ENCODE peak calls at places on chromosomes 2 and 18, in four cellular contexts. O, R, C and G are unnamed samples. For H3K4me1, the result is how much of the 10 kb centered on the place peaks cover.

GRCh38 chr2:77147154-77147553 is 375.0 kb downstream of the LRRTM4 start:
- DNase-seq in O (no peak), R (no peak), C (peak), G (no peak)

GRCh38 chr2:127277028-127277427 is 16.9 kb downstream of the ERCC3 start:
- DNase-seq in O (no peak), R (no peak), C (no peak), G (no peak)

GRCh38 chr2:178819992-178820391 is 12.8 kb upstream of the TTN start:
- DNase-seq in O (no peak), R (no peak), C (no peak), G (no peak)

GRCh38 chr2:12890481-12890980 is 173.8 kb downstream of the TRIB2 start:
- DNase-seq in O (no peak), R (no peak), C (no peak), G (no peak)

GRCh38 chr2:24878341-24878740 is 41.7 kb downstream of the ADCY3 start:
- DNase-seq in O (no peak), R (no peak), C (no peak), G (no peak)

GRCh38 chr2:14960686-14961324 is 328.3 kb downstream of the LRATD1 start:
- DNase-seq in O (no peak), R (no peak), C (no peak), G (no peak)

GRCh38 chr2:227043981-227044380 is 120.0 kb downstream of the COL4A4 start:
- DNase-seq in O (no peak), R (no peak), C (no peak), G (no peak)

GRCh38 chr2:233831861-233832260 is 22.5 kb downstream of the HJURP start:
- DNase-seq in O (no peak), R (no peak), C (no peak), G (no peak)

GRCh38 chr18:61502472-61502871 is 169.2 kb downstream of the CDH20 start:
- DNase-seq in O (no peak), R (peak), C (peak), G (no peak)

GRCh38 chr2:26429779-26430654 is 28.3 kb downstream of the DRC1 start:
- DNase-seq in O (no peak), R (no peak), C (no peak), G (no peak)

GRCh38 chr2:210009896-210010295 is 7.5 kb downstream of the RPE start:
- DNase-seq in O (no peak), R (no peak), C (no peak), G (no peak)

GRCh38 chr18:10508546-10508945 is 17.3 kb upstream of the NAPG start:
- DNase-seq in O (no peak), R (no peak), C (no peak), G (no peak)

GRCh38 chr2:59034791-59035190 is 793.7 kb upstream of the FANCL start:
- DNase-seq in O (no peak), R (no peak), C (no peak), G (no peak)

GRCh38 chr2:240644859-240645301 is 19.6 kb downstream of the GPR35 start:
- DNase-seq in O (no peak), R (no peak), C (peak), G (no peak)

GRCh38 chr18:11989966-11990380 is 8.7 kb downstream of the IMPA2 start:
- DNase-seq in O (peak), R (peak), C (no peak), G (no peak)

GRCh38 chr2:29206941-29207340 is 91.7 kb downstream of the CLIP4 start:
- DNase-seq in O (no peak), R (no peak), C (no peak), G (no peak)

GRCh38 chr2:158969717-158970521 is 1.5 kb downstream of the TANC1 start:
- DNase-seq in O (peak), R (peak), C (peak), G (peak)

GRCh38 chr2:99470957-99471356 is 18.9 kb downstream of the REV1 start:
- DNase-seq in O (no peak), R (no peak), C (no peak), G (no peak)

GRCh38 chr2:3739313-3739712 is 35.9 kb downstream of the DCDC2C start:
- DNase-seq in O (no peak), R (no peak), C (no peak), G (no peak)

GRCh38 chr2:127701651-127702394 is 526 bp downstream of the SFT2D3 start:
- DNase-seq in O (peak), R (peak), C (peak), G (peak)

GRCh38 chr2:177551989-177552413 is 159.4 kb downstream of the AGPS start:
- DNase-seq in O (peak), R (peak), C (peak), G (peak)

GRCh38 chr2:171531291-171531690 is 9.0 kb downstream of the CYBRD1 start:
- DNase-seq in O (no peak), R (peak), C (no peak), G (no peak)

GRCh38 chr2:18047114-18047695 is 168.7 kb downstream of the KCNS3 start:
- DNase-seq in O (no peak), R (no peak), C (no peak), G (no peak)

GRCh38 chr2:101697794-101698418 is 399 bp downstream of the MAP4K4 start:
- DNase-seq in O (peak), R (peak), C (peak), G (peak)

GRCh38 chr2:179443175-179443574 is 178.5 kb upstream of the SESTD1 start:
- DNase-seq in O (peak), R (no peak), C (no peak), G (peak)

GRCh38 chr18:56984731-56985130 is 162.2 kb upstream of the BOD1L2 start:
- DNase-seq in O (no peak), R (no peak), C (no peak), G (no peak)

GRCh38 chr2:148874868-148875341 is at the start of gene KIF5C:
- DNase-seq in O (peak), R (peak), C (peak), G (peak)

GRCh38 chr18:23939366-23939765 is 75.2 kb upstream of the TTC39C start:
- DNase-seq in O (no peak), R (no peak), C (no peak), G (peak)

GRCh38 chr2:17878222-17879136 is at the start of gene KCNS3:
- DNase-seq in O (peak), R (no peak), C (peak), G (peak)

GRCh38 chr2:120647487-120647886 is 88.2 kb upstream of the GLI2 start:
- DNase-seq in O (no peak), R (no peak), C (no peak), G (no peak)

GRCh38 chr2:53347219-53347618 is 420.4 kb upstream of the CHAC2 start:
- DNase-seq in O (no peak), R (no peak), C (no peak), G (no peak)

GRCh38 chr2:229869226-229869625 is 52.6 kb downstream of the TRIP12 start:
- DNase-seq in O (no peak), R (no peak), C (no peak), G (no peak)

GRCh38 chr18:45621068-45621511 is 5.8 kb downstream of the SLC14A2 start:
- DNase-seq in O (no peak), R (peak), C (peak), G (peak)

GRCh38 chr2:98148968-98149697 is 62.2 kb downstream of the VWA3B start:
- DNase-seq in O (no peak), R (peak), C (no peak), G (no peak)
- H3K4me1 ChIP-seq in O (under half), R (under half), C (under half), G (under half)

DNA sequence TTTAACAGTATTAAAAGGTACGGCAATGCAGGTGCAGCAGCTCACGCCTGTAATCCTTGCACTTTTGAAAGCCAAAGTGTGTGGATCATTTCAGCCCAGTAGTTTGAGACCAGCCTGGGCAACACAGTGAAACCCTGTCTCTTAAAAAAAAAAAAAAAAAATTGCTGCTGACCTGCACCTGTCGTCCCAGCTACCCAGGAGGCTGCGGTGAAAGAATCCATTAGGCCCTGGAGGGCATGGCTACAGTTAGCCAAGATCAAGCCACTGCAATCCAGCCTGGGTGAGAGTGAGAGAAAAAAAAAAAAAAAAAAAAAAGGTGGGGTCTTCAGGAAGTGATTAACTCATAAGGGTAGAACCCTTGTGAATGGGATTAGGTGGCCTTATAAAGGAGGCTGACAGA is 12.8 kb downstream of the CUL3 start:
- DNase-seq in O (no peak), R (no peak), C (no peak), G (no peak)
- H3K4me1 ChIP-seq in O (under half), R (under half), C (under half), G (under half)

DNA sequence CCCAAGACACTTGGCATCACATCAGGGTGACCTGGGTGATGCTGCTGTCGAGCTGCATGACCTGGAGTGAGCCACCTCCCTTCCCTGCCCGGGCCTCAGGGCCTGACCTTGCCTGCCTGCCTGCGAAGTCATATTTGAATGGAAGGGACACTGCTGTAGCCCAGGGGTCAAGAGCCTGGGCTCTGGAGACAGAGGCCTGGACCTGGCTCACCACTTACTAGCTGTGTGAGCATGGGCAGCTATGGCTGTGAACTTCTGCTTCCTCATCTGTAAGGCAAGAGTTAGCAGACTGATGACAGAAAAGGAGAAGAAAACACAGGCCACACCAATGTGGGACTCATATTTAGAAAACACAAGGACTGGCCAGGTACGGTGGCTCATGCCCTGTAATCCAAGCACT is 118.7 kb downstream of the ZFP36L2 start:
- DNase-seq in O (peak), R (no peak), C (no peak), G (no peak)
- H3K4me1 ChIP-seq in O (under half), R (under half), C (under half), G (under half)

GRCh38 chr18:77112161-77112801 is 20.3 kb downstream of the MBP start:
- DNase-seq in O (peak), R (no peak), C (no peak), G (no peak)
- H3K4me1 ChIP-seq in O (under half), R (under half), C (under half), G (under half)

DNA sequence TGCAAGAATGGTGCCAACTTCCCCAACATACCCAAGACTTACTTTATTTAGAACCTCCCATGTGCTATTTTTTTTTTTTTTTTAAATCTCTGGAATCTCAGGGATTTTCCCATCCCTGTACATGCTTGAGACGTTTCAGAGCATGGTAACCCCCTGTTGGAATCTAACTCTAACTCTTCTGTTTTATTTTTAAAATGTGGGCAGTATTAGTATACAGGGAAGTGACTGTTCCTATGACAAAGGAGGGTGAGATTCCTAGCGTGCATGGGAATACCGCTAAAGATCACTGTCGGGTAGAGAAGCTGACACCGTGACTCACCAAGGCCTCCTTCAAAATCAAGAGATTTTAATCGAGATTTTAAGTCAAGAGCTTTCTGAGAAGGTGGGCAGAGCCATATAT is 188.0 kb upstream of the ZEB2 start:
- DNase-seq in O (no peak), R (no peak), C (no peak), G (no peak)
- H3K4me1 ChIP-seq in O (under half), R (under half), C (under half), G (under half)

DNA sequence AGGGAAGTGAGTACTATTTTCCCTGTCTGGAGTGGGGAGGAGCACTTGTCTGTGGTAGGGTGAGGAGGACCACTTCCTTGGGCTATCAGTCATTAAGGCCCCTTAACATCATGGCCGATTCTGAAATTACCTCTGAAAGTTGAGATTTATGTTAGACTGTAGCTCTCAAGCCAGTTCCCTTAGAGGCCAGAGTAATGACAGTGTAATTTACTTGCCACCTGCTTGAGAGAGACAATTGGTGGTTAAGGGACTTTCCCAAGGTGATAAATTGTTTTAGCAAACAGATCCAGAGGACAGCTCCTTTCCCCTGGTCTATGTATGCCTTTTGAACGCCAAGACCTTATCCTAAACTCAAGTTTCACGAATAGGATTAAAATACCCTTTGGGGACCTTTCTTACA is 56.1 kb downstream of the NEDD4L start:
- DNase-seq in O (no peak), R (no peak), C (no peak), G (no peak)
- H3K4me1 ChIP-seq in O (under half), R (under half), C (under half), G (under half)

GRCh38 chr2:9243357-9243756 is 36.7 kb downstream of the ASAP2 start:
- DNase-seq in O (no peak), R (no peak), C (no peak), G (no peak)
- H3K4me1 ChIP-seq in O (under half), R (under half), C (half or more), G (under half)

GRCh38 chr2:64273524-64274398 is 129.5 kb upstream of the PELI1 start:
- DNase-seq in O (peak), R (peak), C (peak), G (no peak)
- H3K4me1 ChIP-seq in O (under half), R (under half), C (under half), G (under half)

GRCh38 chr18:48263421-48263820 is 145.8 kb downstream of the ZBTB7C start:
- DNase-seq in O (no peak), R (no peak), C (no peak), G (no peak)

GRCh38 chr18:48264508-48264907 is 144.7 kb downstream of the ZBTB7C start:
- DNase-seq in O (no peak), R (no peak), C (peak), G (no peak)

GRCh38 chr18:48260237-48260636 is 148.9 kb downstream of the ZBTB7C start:
- DNase-seq in O (no peak), R (no peak), C (no peak), G (no peak)

GRCh38 chr18:48263913-48264506 is 145.2 kb downstream of the ZBTB7C start:
- DNase-seq in O (no peak), R (no peak), C (peak), G (no peak)

GRCh38 chr18:48265328-48265727 is 143.9 kb downstream of the ZBTB7C start:
- DNase-seq in O (no peak), R (no peak), C (no peak), G (no peak)
- H3K4me1 ChIP-seq in O (under half), R (under half), C (under half), G (under half)